ENCODE peak calls at places on chromosome 3, in four cellular contexts. C is gastrocnemius medialis, H is ovary, R is heart left ventricle. B is an unnamed sample. For H3K4me1, the result is how much of the 10 kb centered on the place peaks cover.

GRCh38 chr3:30526031-30526430 is 80.4 kb upstream of the TGFBR2 start:
- DNase-seq in H (no peak), C (no peak), R (no peak), B (no peak)

GRCh38 chr3:150374975-150375374 is 33.1 kb upstream of the TSC22D2 start:
- DNase-seq in H (no peak), C (no peak), R (no peak), B (no peak)

GRCh38 chr3:102529452-102529851 is 94.6 kb downstream of the ZPLD1 start:
- DNase-seq in H (peak), R (no peak), C (no peak), B (no peak)

GRCh38 chr3:138781012-138781470 is 53.7 kb downstream of the PIK3CB start:
- DNase-seq in R (no peak), C (no peak), H (no peak), B (no peak)

GRCh38 chr3:14762701-14763100 is 56.1 kb upstream of the FGD5 start:
- DNase-seq in C (no peak), R (no peak), H (no peak), B (no peak)

GRCh38 chr3:140056047-140056446 is 121.1 kb downstream of the CLSTN2 start:
- DNase-seq in R (no peak), H (no peak), C (no peak), B (no peak)

GRCh38 chr3:46482632-46483311 is 15.0 kb upstream of the RTP3 start:
- DNase-seq in H (no peak), C (no peak), R (no peak), B (no peak)

GRCh38 chr3:113103588-113103987 is 107.8 kb upstream of the BOC start:
- DNase-seq in R (no peak), C (no peak), H (no peak), B (no peak)

GRCh38 chr3:118332699-118333098 is 701.9 kb downstream of the IGSF11 start:
- DNase-seq in C (no peak), H (no peak), R (no peak), B (no peak)

GRCh38 chr3:114827495-114827894 is 319.6 kb downstream of the ZBTB20 start:
- DNase-seq in H (no peak), R (no peak), C (no peak), B (no peak)

GRCh38 chr3:162569314-162569713 is 1072.7 kb downstream of the OTOL1 start:
- DNase-seq in R (no peak), H (no peak), C (no peak), B (no peak)

GRCh38 chr3:97979610-97980009 is 7.4 kb upstream of the RIOX2 start:
- DNase-seq in H (no peak), R (no peak), C (no peak), B (no peak)

GRCh38 chr3:142857056-142857455 is 31.8 kb downstream of the PCOLCE2 start:
- DNase-seq in C (peak), R (no peak), H (no peak), B (no peak)

GRCh38 chr3:18770800-18771199 is 345.7 kb upstream of the SATB1 start:
- DNase-seq in C (no peak), H (no peak), R (no peak), B (no peak)

GRCh38 chr3:52827866-52828376 is 2.6 kb downstream of the ITIH4 start:
- DNase-seq in C (no peak), H (no peak), R (no peak), B (no peak)

GRCh38 chr3:21944251-21944650 is 193.2 kb upstream of the ZNF385D start:
- DNase-seq in H (no peak), C (no peak), R (no peak), B (no peak)

GRCh38 chr3:10638466-10638865 is 133.1 kb upstream of the ATP2B2 start:
- DNase-seq in C (no peak), R (no peak), H (no peak), B (no peak)

GRCh38 chr3:192935441-192935840 is 17.8 kb upstream of the MB21D2 start:
- DNase-seq in C (no peak), R (no peak), H (no peak), B (no peak)

GRCh38 chr3:121989943-121990342 is 32.1 kb downstream of the ILDR1 start:
- DNase-seq in C (no peak), H (no peak), R (no peak), B (no peak)

GRCh38 chr3:194375473-194375872 is 5.9 kb upstream of the LRRC15 start:
- DNase-seq in C (no peak), R (no peak), H (no peak), B (no peak)

GRCh38 chr3:54326951-54327350 is 204.6 kb downstream of the CACNA2D3 start:
- DNase-seq in R (no peak), C (no peak), H (no peak), B (no peak)

GRCh38 chr3:40309925-40310635 is 573 bp downstream of the EIF1B start:
- DNase-seq in R (peak), C (no peak), H (peak), B (peak)

GRCh38 chr3:46668591-46668990 is 24.9 kb downstream of the ALS2CL start:
- DNase-seq in R (peak), C (peak), H (no peak), B (peak)

GRCh38 chr3:108406661-108407206 is 103.7 kb downstream of the MYH15 start:
- DNase-seq in H (no peak), R (no peak), C (no peak), B (no peak)

GRCh38 chr3:70488816-70489215 is 176.4 kb upstream of the MDFIC2 start:
- DNase-seq in H (no peak), C (no peak), R (no peak), B (no peak)

GRCh38 chr3:182234881-182235280 is 523.2 kb downstream of the SOX2 start:
- DNase-seq in H (no peak), R (no peak), C (no peak), B (no peak)

GRCh38 chr3:124248471-124249028 is 256.6 kb upstream of the ROPN1 start:
- DNase-seq in R (peak), H (no peak), C (peak), B (peak)

GRCh38 chr3:32780735-32781210 is 37.0 kb upstream of the TRIM71 start:
- DNase-seq in H (peak), R (peak), C (no peak), B (no peak)
- TF ChIP-seq CTCF in H (no peak), R (no peak), C (no peak), B (no peak)

DNA sequence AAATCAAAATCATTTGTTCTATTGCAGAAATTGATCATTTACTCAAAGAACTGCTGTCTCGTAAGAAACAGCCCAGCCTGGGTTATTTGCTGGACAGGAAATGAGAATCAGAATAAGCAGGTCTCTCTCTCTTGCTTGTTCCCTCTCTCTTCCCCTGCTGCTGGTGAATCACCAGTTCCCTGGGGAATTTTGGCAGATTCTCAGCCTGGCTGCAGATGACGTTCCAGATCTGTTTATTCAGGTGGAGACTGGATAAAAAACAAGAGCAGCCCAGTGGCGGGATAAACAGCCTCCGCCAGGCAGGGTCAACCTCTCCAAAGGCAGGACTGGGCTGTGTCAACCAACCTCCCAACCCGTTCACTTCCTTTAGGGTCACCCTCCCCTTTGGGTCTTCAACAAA is 72.1 kb downstream of the LRIG1 start:
- DNase-seq in H (peak), C (peak), R (peak), B (peak)
- H3K4me1 ChIP-seq in H (under half), C (half or more), R (half or more), B (half or more)

DNA sequence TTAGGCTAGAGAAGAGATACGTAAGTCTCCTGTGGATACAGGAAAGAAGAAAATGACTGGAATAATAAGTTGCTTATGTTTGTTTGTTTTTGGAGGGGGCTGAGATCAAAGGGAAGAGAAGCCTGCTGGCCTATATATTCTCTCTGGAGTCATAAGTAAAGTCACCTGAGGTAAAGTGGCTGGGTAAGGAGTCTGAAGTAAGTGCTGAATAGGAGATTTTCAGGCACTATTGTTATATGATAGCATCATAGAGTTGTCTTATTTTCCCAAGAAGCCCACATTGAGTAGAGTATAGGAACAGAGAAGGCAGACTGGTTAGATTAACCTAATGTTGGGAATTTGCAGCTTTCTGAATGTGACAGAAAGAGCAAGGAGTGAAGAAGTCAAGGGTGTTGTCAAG is 10.7 kb downstream of the TBC1D23 start:
- DNase-seq in C (no peak), H (no peak), R (no peak), B (no peak)
- H3K4me3 ChIP-seq in C (no peak), H (no peak), R (no peak), B (no peak)

GRCh38 chr3:50177346-50177745 is 14.1 kb upstream of the GNAT1 start:
- DNase-seq in R (no peak), H (peak), C (no peak), B (no peak)

GRCh38 chr3:50174517-50174895 is 16.9 kb upstream of the GNAT1 start:
- DNase-seq in H (no peak), C (no peak), R (no peak), B (no peak)

GRCh38 chr3:50173685-50174516 is 17.5 kb upstream of the GNAT1 start:
- DNase-seq in H (no peak), C (no peak), R (no peak), B (no peak)

GRCh38 chr3:50172615-50173220 is 17.6 kb downstream of the SEMA3F start:
- DNase-seq in R (no peak), H (no peak), C (no peak), B (no peak)

GRCh38 chr3:50174947-50175524 is 16.4 kb upstream of the GNAT1 start:
- DNase-seq in C (no peak), H (no peak), R (no peak), B (no peak)
- TF ChIP-seq CTCF in C (no peak), H (no peak), R (no peak), B (no peak)

GRCh38 chr3:48430359-48431101 is 644 bp upstream of the PLXNB1 start:
- DNase-seq in H (peak), R (peak), C (no peak), B (peak)
- H3K4me1 ChIP-seq in H (under half), R (half or more), C (under half), B (under half)

GRCh38 chr3:169659096-169659521 is 4.4 kb downstream of the MECOM start:
- DNase-seq in H (no peak), C (no peak), R (no peak), B (no peak)
- H3K4me3 ChIP-seq in H (no peak), C (peak), R (peak), B (peak)

GRCh38 chr3:109553573-109554371 is 216.4 kb upstream of the DPPA4 start:
- DNase-seq in H (no peak), R (no peak), C (no peak), B (no peak)
- TF ChIP-seq CTCF in H (no peak), R (no peak), C (no peak), B (no peak)

B was measured in tibial artery.